ENCODE peak calls at places on chromosomes 2 and 18, in eight cellular contexts. D, C, E, U, O, K, G and Y are unnamed samples.

GRCh38 chr2:106193491-106193976 is 567 bp downstream of the UXS1 start:
- DNase-seq in K (no peak), U (no peak), C (no peak), E (peak; percentile 15), O (peak; percentile 70), D (peak; percentile 26), G (peak; percentile 40), Y (peak; percentile 35)

GRCh38 chr2:4628931-4629565 is 925.7 kb downstream of the DCDC2C start:
- DNase-seq in E (no peak), K (no peak), D (no peak), C (no peak), U (no peak), G (no peak), O (no peak), Y (no peak)

GRCh38 chr18:9992988-9993845 is 79.4 kb downstream of the VAPA start:
- DNase-seq in D (no peak), O (no peak), E (no peak), C (no peak), K (no peak), U (no peak), G (no peak), Y (no peak)

GRCh38 chr2:117968724-117969121 is 45.1 kb downstream of the CCDC93 start:
- DNase-seq in K (no peak), D (no peak), U (no peak), E (no peak), O (no peak), G (no peak), C (no peak), Y (no peak)

GRCh38 chr2:132392211-132392610 is 24.4 kb upstream of the GPR39 start:
- DNase-seq in O (no peak), U (peak; percentile 17), K (no peak), C (no peak), E (no peak), D (no peak), G (peak; percentile 72), Y (no peak)

GRCh38 chr2:205964111-205964761 is 121.7 kb downstream of the INO80D start:
- DNase-seq in D (no peak), C (no peak), O (no peak), U (no peak), G (no peak), K (no peak), E (peak; percentile 51), Y (peak; percentile 92)

GRCh38 chr2:144438722-144439508 is 81.0 kb downstream of the ZEB2 start:
- DNase-seq in E (no peak), K (no peak), O (peak; percentile 17), U (no peak), G (no peak), D (no peak), C (no peak), Y (no peak)

GRCh38 chr2:224347181-224348051 is 54.5 kb downstream of the FAM124B start:
- DNase-seq in U (no peak), D (no peak), G (no peak), O (no peak), C (no peak), K (no peak), E (no peak), Y (no peak)

GRCh38 chr2:187093771-187094412 is 244.9 kb upstream of the ZSWIM2 start:
- DNase-seq in O (no peak), G (no peak), C (no peak), U (no peak), K (no peak), D (no peak), E (no peak), Y (peak; percentile 22)

GRCh38 chr2:237726401-237726830 is 72.2 kb upstream of the RBM44 start:
- DNase-seq in U (no peak), C (no peak), K (no peak), G (no peak), O (peak; percentile 65), D (no peak), E (no peak), Y (peak; percentile 93)

GRCh38 chr2:196263181-196263747 is 91.9 kb upstream of the STK17B start:
- DNase-seq in O (no peak), K (no peak), U (no peak), C (peak; percentile 88), E (no peak), D (no peak), G (no peak), Y (peak; percentile 16)

GRCh38 chr2:162184796-162185195 is 32.7 kb upstream of the GCG start:
- DNase-seq in O (no peak), K (no peak), U (no peak), D (no peak), E (no peak), C (no peak), G (no peak), Y (peak; percentile 5)

GRCh38 chr2:111100765-111101162 is 19.9 kb upstream of the BCL2L11 start:
- DNase-seq in K (no peak), E (no peak), D (peak; percentile 12), U (no peak), O (no peak), C (peak; percentile 78), G (peak; percentile 5), Y (no peak)

GRCh38 chr2:20637147-20637546 is 13.8 kb downstream of the HS1BP3 start:
- DNase-seq in O (no peak), D (no peak), U (no peak), C (no peak), G (no peak), K (no peak), E (no peak), Y (no peak)

DNA sequence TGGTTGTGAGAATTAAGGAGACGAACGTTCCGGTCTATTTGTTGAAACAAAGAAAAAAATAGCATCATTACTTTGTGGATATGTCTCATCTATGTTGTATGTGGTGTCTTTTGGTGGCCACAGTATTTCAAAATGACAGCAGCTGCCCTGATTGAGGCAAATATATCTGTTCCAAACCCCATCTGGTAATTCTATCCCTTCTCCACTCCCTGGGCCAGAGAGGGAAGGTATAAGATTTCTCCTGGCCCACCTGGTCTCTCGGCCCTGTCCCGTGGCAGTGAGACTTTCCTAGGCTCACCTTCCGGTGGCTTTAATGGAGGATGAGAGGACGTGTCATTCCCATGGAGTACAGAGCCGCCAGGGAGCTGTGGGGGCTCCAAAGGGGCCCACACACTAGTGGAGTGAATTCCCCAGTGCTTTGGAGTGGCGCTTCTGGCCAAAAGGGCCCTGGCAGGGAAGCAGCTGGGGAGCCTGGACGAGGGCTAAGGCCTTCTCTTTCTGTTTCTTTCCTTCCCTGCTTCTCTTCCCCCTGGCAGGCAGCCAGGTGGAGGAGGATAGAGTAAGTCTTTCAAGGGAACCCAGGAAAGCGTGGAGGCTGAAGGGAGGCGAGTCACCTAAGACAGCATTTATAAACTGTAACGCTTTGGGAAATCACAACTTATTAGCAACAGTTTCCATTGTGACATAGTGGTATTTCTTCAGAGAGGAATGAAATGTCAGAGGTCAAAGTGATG is 5.6 kb downstream of the FOSL2 start:
- DNase-seq in D (no peak), O (no peak), K (no peak), C (no peak), G (no peak), E (no peak), U (no peak), Y (no peak)
- TF ChIP-seq POLR2AphosphoS5 in D (no peak), O (no peak), K (no peak), C (no peak), G (no peak), E (no peak), U (no peak), Y (no peak)

GRCh38 chr2:169768262-169768995 is 30.2 kb upstream of the SSB start:
- DNase-seq in G (peak; percentile 21), E (no peak), O (no peak), D (no peak), K (no peak), U (no peak), C (no peak), Y (no peak)
- H2AFZ ChIP-seq in G (no peak overlapping the region), E (no peak overlapping the region), O (no peak overlapping the region), D (no peak overlapping the region), K (no peak overlapping the region), U (no peak overlapping the region), C (peak overlapping the region; percentile 59), Y (peak overlapping the region; percentile 88)

GRCh38 chr2:241677392-241677791 is 9.2 kb downstream of the DTYMK start:
- DNase-seq in O (no peak), D (no peak), U (no peak), E (no peak), C (no peak), G (no peak), K (no peak), Y (no peak)

GRCh38 chr2:241678784-241679540 is 7.7 kb downstream of the DTYMK start:
- DNase-seq in U (no peak), C (no peak), D (no peak), G (no peak), O (no peak), K (no peak), E (no peak), Y (no peak)

GRCh38 chr2:241678307-241678706 is 8.3 kb downstream of the DTYMK start:
- DNase-seq in O (no peak), U (no peak), C (no peak), K (no peak), G (no peak), E (no peak), D (no peak), Y (no peak)

GRCh38 chr2:241675885-241676284 is 10.7 kb downstream of the DTYMK start:
- DNase-seq in C (no peak), D (no peak), O (no peak), U (no peak), E (no peak), G (peak; percentile 34), K (no peak), Y (no peak)

DNA sequence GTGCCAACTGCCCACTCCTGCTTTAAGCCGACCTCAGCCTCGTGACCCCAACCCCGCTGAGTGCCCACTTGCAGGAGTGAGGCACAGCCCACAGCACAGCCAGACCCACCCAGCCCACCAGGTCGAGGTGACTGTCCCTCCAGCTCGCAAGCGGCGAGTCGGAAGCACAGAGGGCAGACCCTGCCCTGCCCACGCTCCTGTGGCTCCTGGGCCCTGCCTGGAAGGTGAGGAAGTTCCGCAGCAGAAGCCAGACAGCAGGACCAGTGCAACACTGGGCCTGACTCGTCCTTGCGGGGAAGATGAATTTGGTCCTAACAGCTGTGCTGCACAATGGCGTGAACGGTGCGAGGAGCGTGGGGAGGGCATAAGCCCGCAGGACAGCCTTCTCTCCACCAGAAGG is 9.9 kb downstream of the DTYMK start:
- DNase-seq in G (no peak), O (no peak), E (no peak), K (no peak), D (no peak), U (no peak), C (no peak), Y (no peak)
- TF ChIP-seq POLR2AphosphoS5 in G (no peak), O (no peak), E (no peak), K (no peak), D (no peak), U (no peak), C (no peak), Y (no peak)

GRCh38 chr2:182864949-182865348 is 1.5 kb downstream of the FRZB start:
- DNase-seq in D (no peak), G (no peak), K (no peak), C (no peak), E (no peak), O (no peak), U (no peak), Y (no peak)

GRCh38 chr2:182860858-182861257 is 5.6 kb downstream of the FRZB start:
- DNase-seq in K (no peak), C (no peak), O (no peak), U (no peak), E (no peak), D (no peak), G (no peak), Y (no peak)

GRCh38 chr2:182866095-182866460 is 359 bp downstream of the FRZB start:
- DNase-seq in D (no peak), G (peak; percentile 57), C (no peak), K (no peak), E (no peak), U (no peak), O (no peak), Y (no peak)

GRCh38 chr2:182862003-182862402 is 4.4 kb downstream of the FRZB start:
- DNase-seq in O (no peak), U (no peak), D (no peak), K (no peak), G (no peak), C (no peak), E (no peak), Y (no peak)

GRCh38 chr2:182863642-182864041 is 2.8 kb downstream of the FRZB start:
- DNase-seq in C (no peak), G (no peak), O (peak; percentile 48), U (no peak), K (no peak), D (no peak), E (no peak), Y (no peak)
- H2AFZ ChIP-seq in C (no peak overlapping the region), G (no peak overlapping the region), O (no peak overlapping the region), U (no peak overlapping the region), K (no peak overlapping the region), D (no peak overlapping the region), E (no peak overlapping the region), Y (no peak overlapping the region)